ENCODE peak calls at places on chromosomes 3 and 15, in five cellular contexts. K is prostate gland, J is right cardiac atrium, N is heart right ventricle, W is psoas muscle. X is an unnamed sample.

GRCh38 chr3:95705786-95706418 is 1108.5 kb upstream of the EPHA6 start:
- DNase-seq in W (no peak), J (no peak), N (no peak), K (no peak), X (no peak)

GRCh38 chr15:85795320-85795668 is 569 bp upstream of the KLHL25 start:
- DNase-seq in W (no peak), K (no peak), N (no peak), J (no peak), X (no peak)

GRCh38 chr15:45338417-45338816 is 39.9 kb downstream of the GATM start:
- DNase-seq in N (no peak), J (no peak), W (no peak), K (no peak), X (no peak)

GRCh38 chr3:43161684-43162512 is 56.0 kb upstream of the POMGNT2 start:
- DNase-seq in W (no peak), J (no peak), N (no peak), K (no peak), X (no peak)

GRCh38 chr3:40753956-40754355 is 229.2 kb downstream of the ZNF621 start:
- DNase-seq in J (no peak), N (no peak), K (peak; percentile 10), W (no peak), X (no peak)

GRCh38 chr15:70378126-70379031 is 280.7 kb upstream of the TLE3 start:
- DNase-seq in K (no peak), N (no peak), W (no peak), J (no peak), X (no peak)

GRCh38 chr3:107588217-107588616 is 65.5 kb downstream of the BBX start:
- DNase-seq in W (no peak), N (no peak), J (no peak), K (no peak), X (no peak)

GRCh38 chr3:179766416-179767133 is 113.7 kb downstream of the USP13 start:
- DNase-seq in N (no peak), J (no peak), W (no peak), K (no peak), X (no peak)

GRCh38 chr3:171994646-171995441 is 44.5 kb upstream of the FNDC3B start:
- DNase-seq in J (no peak), N (no peak), W (no peak), K (no peak), X (no peak)

GRCh38 chr3:55630921-55631299 is 143.8 kb upstream of the WNT5A start:
- DNase-seq in W (no peak), K (no peak), J (no peak), N (no peak), X (no peak)

GRCh38 chr3:8888296-8888915 is 74.9 kb downstream of the RAD18 start:
- DNase-seq in W (no peak), J (no peak), K (no peak), N (no peak), X (no peak)

GRCh38 chr3:153252963-153253362 is 90.9 kb downstream of the RAP2B start:
- DNase-seq in J (no peak), K (no peak), W (no peak), N (no peak), X (no peak)

GRCh38 chr15:20358066-20358780 is 183.4 kb downstream of the GOLGA6L6 start:
- DNase-seq in N (peak; percentile 34), W (peak; percentile 21), J (peak; percentile 23), K (no peak), X (no peak)

GRCh38 chr15:51492528-51492927 is 130.0 kb downstream of the DMXL2 start:
- DNase-seq in W (no peak), J (no peak), N (no peak), K (no peak), X (no peak)

GRCh38 chr3:49903451-49904424 is at the start of gene MST1R:
- DNase-seq in N (peak; percentile 81), W (peak; percentile 67), J (peak; percentile 76), K (peak; percentile 74), X (peak; percentile 96)

GRCh38 chr3:38165722-38166387 is 518 bp downstream of the OXSR1 start:
- DNase-seq in W (no peak), N (no peak), K (peak; percentile 52), J (no peak), X (no peak)

GRCh38 chr15:90913398-90913944 is 10.4 kb downstream of the MAN2A2 start:
- DNase-seq in J (no peak), W (no peak), K (no peak), N (no peak), X (no peak)

GRCh38 chr3:120153294-120153693 is 59.0 kb upstream of the GSK3B start:
- DNase-seq in W (no peak), K (no peak), J (no peak), N (no peak), X (no peak)

GRCh38 chr15:85024509-85025336 is 43.1 kb downstream of the PDE8A start:
- DNase-seq in K (no peak), N (no peak), W (no peak), J (no peak), X (no peak)

GRCh38 chr3:185976100-185976499 is 38.3 kb upstream of the TRA2B start:
- DNase-seq in J (no peak), W (no peak), N (no peak), K (no peak), X (no peak)

GRCh38 chr3:26090589-26090988 is 300.7 kb downstream of the OXSM start:
- DNase-seq in N (no peak), K (no peak), W (no peak), J (no peak), X (no peak)

GRCh38 chr3:142566096-142566495 is 12.4 kb downstream of the ATR start:
- DNase-seq in W (no peak), K (no peak), J (no peak), N (no peak), X (no peak)

GRCh38 chr15:57133127-57133968 is 214.9 kb downstream of the TCF12 start:
- DNase-seq in J (no peak), N (no peak), W (no peak), K (no peak), X (peak; percentile 61)

DNA sequence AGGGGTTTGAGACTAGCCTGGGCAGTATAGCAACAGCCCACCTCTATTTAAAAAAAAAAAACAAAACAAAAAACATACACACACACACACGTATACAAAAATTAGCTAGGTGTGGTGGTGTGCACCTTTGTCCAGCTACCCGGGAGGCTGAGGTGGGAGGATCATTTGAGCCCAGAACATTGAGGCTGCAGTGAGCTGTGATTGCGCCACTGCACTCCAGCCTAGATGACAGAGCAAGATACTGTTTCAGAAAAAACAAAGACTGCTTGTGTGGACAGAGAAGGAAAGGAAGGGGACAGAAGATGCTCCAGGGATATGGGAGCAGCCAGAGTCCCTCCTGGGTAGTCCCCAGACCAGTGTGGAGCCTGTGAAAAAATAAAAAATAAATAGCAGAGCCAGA is 12.9 kb downstream of the TYRO3 start:
- DNase-seq in K (no peak), W (no peak), J (no peak), N (no peak), X (no peak)
- H3K27ac ChIP-seq in K (no peak overlapping the region), W (no peak overlapping the region), J (no peak overlapping the region), N (no peak overlapping the region), X (no peak overlapping the region)

GRCh38 chr3:187208159-187208558 is 10.9 kb downstream of the RTP1 start:
- DNase-seq in J (no peak), N (no peak), K (peak; percentile 26), W (no peak), X (no peak)

GRCh38 chr3:187209501-187209900 is 12.2 kb downstream of the RTP1 start:
- DNase-seq in N (no peak), W (no peak), K (no peak), J (no peak), X (no peak)

GRCh38 chr3:187207062-187207461 is 9.8 kb downstream of the RTP1 start:
- DNase-seq in W (no peak), J (no peak), K (no peak), N (no peak), X (no peak)

GRCh38 chr3:187207624-187208023 is 10.3 kb downstream of the RTP1 start:
- DNase-seq in K (no peak), W (no peak), J (no peak), N (no peak), X (no peak)

DNA sequence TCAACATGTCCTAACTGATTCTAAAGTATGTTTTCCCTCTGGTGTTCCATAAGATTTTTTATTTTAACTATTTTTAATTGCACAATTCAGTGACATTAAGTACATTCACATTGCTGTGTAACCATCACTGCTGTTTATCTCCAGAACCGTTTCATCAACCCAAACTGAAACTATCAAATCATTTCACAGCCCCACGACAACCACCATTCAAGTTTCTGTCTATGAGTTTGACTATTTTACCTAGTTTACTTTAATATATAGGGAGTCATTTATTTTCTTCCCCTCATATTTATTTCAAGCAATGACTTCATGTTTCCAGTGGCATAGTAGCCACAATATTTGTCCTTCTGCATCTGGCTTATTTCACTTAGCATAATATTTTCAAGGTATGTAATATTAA is 8.4 kb downstream of the RTP1 start:
- DNase-seq in J (no peak), W (no peak), N (no peak), K (no peak), X (no peak)
- H3K4me1 ChIP-seq in J (no peaks in the 10 kb centered on the region), W (peaks cover 12% of the 10 kb centered on the region), N (peaks cover 22% of the 10 kb centered on the region), K (peaks cover 4% of the 10 kb centered on the region), X (peaks cover 7% of the 10 kb centered on the region)

GRCh38 chr3:66482005-66482404 is 18.8 kb downstream of the LRIG1 start:
- DNase-seq in W (no peak), N (no peak), K (no peak), J (no peak), X (no peak)
- H3K27ac ChIP-seq in W (peak overlapping the region; percentile 90), N (peak overlapping the region; percentile 80), K (peak overlapping the region; percentile 72), J (peak overlapping the region; percentile 62), X (peak overlapping the region; percentile 82)

DNA sequence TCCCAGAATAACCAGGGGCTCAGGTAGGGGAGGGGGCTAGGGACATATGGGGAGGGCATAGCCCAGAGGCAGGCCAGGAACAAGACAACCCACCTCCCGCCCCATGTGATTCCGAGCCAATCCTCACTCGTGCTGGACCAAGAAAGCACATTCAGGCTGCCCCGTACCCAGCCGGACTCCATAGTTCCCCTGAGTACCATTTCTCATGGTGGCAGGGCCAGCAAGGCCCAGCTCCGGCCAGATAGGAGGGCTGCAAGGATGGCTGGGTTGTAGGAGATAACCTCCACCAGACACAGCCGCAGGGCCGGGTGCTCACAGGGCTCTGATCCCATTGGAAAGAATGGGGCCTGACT is 11.4 kb downstream of the SEMA7A start:
- DNase-seq in K (no peak), W (no peak), J (no peak), N (no peak), X (no peak)
- H3K4me1 ChIP-seq in K (no peaks in the 10 kb centered on the region), W (no peaks in the 10 kb centered on the region), J (peaks cover 5% of the 10 kb centered on the region), N (peaks cover 18% of the 10 kb centered on the region), X (no peaks in the 10 kb centered on the region)

GRCh38 chr3:191158247-191158646 is 40.8 kb upstream of the OSTN start:
- DNase-seq in W (no peak), N (no peak), K (no peak), J (no peak), X (no peak)
- H3K27ac ChIP-seq in W (no peak overlapping the region), N (no peak overlapping the region), K (no peak overlapping the region), J (no peak overlapping the region), X (no peak overlapping the region)